ENCODE peak calls at places on chromosome 11, in nine cellular contexts. M, Q, H, Z, P, N, F, V and Y are unnamed samples.

GRCh38 chr11:84130646-84131427 is 844.7 kb upstream of the CCDC90B start:
- DNase-seq in H (no peak), F (no peak), M (no peak), Z (no peak), Q (no peak), N (no peak), P (no peak), V (no peak), Y (no peak)

GRCh38 chr11:115166826-115167225 is 337.4 kb downstream of the CADM1 start:
- DNase-seq in Q (no peak), M (no peak), N (no peak), V (peak; percentile 33), F (peak; percentile 56), P (no peak), H (no peak), Z (peak; percentile 15), Y (no peak)

GRCh38 chr11:48019230-48019584 is 38.8 kb downstream of the PTPRJ start:
- DNase-seq in Q (peak; percentile 70), N (no peak), V (peak; percentile 30), P (peak; percentile 44), M (peak; percentile 30), F (peak; percentile 80), Z (no peak), H (no peak), Y (no peak)

GRCh38 chr11:65429069-65429681 is 6.6 kb downstream of the NEAT1 start:
- DNase-seq in Z (peak; percentile 79), M (no peak), Q (peak; percentile 32), P (peak; percentile 79), F (peak; percentile 64), H (no peak), N (no peak), V (peak; percentile 67), Y (no peak)

GRCh38 chr11:75767228-75767572 is 1.4 kb upstream of the DGAT2 start:
- DNase-seq in Z (no peak), V (no peak), Q (no peak), N (no peak), P (no peak), M (no peak), H (peak; percentile 24), F (no peak), Y (no peak)

GRCh38 chr11:5043385-5043784 is 2.9 kb upstream of the OR52J3 start:
- DNase-seq in Q (no peak), Z (peak; percentile 63), F (no peak), P (peak; percentile 7), N (no peak), M (no peak), V (no peak), H (no peak), Y (no peak)

GRCh38 chr11:118621071-118621815 is 13.8 kb downstream of the PHLDB1 start:
- DNase-seq in M (no peak), N (no peak), V (peak; percentile 91), Q (peak; percentile 89), P (peak; percentile 94), F (peak; percentile 91), Z (peak; percentile 92), H (peak; percentile 95), Y (peak; percentile 51)

GRCh38 chr11:128886401-128887119 is 4.6 kb upstream of the KCNJ5 start:
- DNase-seq in Q (peak; percentile 54), V (no peak), M (no peak), N (no peak), F (peak; percentile 38), H (no peak), Z (no peak), P (no peak), Y (no peak)

GRCh38 chr11:35087648-35088047 is 51.3 kb upstream of the CD44 start:
- DNase-seq in H (no peak), V (peak; percentile 55), P (peak; percentile 90), Q (no peak), Z (no peak), F (no peak), N (no peak), M (no peak), Y (no peak)

GRCh38 chr11:128790200-128790599 is 76.9 kb downstream of the KCNJ1 start:
- DNase-seq in F (peak; percentile 64), H (peak; percentile 89), Q (peak; percentile 45), Z (peak; percentile 81), V (peak; percentile 84), M (no peak), P (peak; percentile 96), N (no peak), Y (no peak)

GRCh38 chr11:110027627-110028371 is 65.4 kb upstream of the ZC3H12C start:
- DNase-seq in N (no peak), H (no peak), Z (no peak), P (no peak), Q (no peak), M (no peak), V (no peak), F (no peak), Y (no peak)

GRCh38 chr11:9489366-9489765 is 28.6 kb downstream of the ZNF143 start:
- DNase-seq in N (no peak), M (no peak), Q (no peak), Z (peak; percentile 5), F (no peak), V (peak; percentile 84), H (no peak), P (peak; percentile 25), Y (no peak)

GRCh38 chr11:79982185-79982584 is 541.4 kb upstream of the TENM4 start:
- DNase-seq in Z (no peak), P (no peak), M (no peak), F (no peak), Q (no peak), N (no peak), H (no peak), V (no peak), Y (no peak)

GRCh38 chr11:75524576-75525432 is 937 bp downstream of the GDPD5 start:
- DNase-seq in F (no peak), H (peak; percentile 84), Q (peak; percentile 71), Z (no peak), P (peak; percentile 7), V (peak; percentile 42), N (no peak), M (peak; percentile 36), Y (no peak)

GRCh38 chr11:30635401-30635989 is 49.3 kb upstream of the MPPED2 start:
- DNase-seq in V (peak; percentile 36), P (peak; percentile 0), Z (no peak), M (peak; percentile 52), H (peak; percentile 37), F (peak; percentile 19), Q (peak; percentile 78), N (no peak), Y (no peak)

GRCh38 chr11:17004486-17005148 is 9.6 kb downstream of the PLEKHA7 start:
- DNase-seq in P (no peak), Z (no peak), H (no peak), Q (no peak), N (no peak), F (no peak), V (no peak), M (no peak), Y (no peak)

GRCh38 chr11:26649884-26650283 is 72.0 kb downstream of the SLC5A12 start:
- DNase-seq in F (peak; percentile 84), V (peak; percentile 55), N (peak; percentile 36), M (peak; percentile 72), Q (peak; percentile 86), Z (peak; percentile 58), P (peak; percentile 82), H (no peak), Y (peak; percentile 3)

GRCh38 chr11:119306373-119306890 is 10.5 kb downstream of the MCAM start:
- DNase-seq in F (no peak), V (peak; percentile 15), H (no peak), M (no peak), Z (no peak), N (no peak), Q (no peak), P (peak; percentile 46), Y (no peak)

GRCh38 chr11:11757871-11758270 is 83.9 kb upstream of the USP47 start:
- DNase-seq in F (peak; percentile 15), H (no peak), Q (peak; percentile 13), P (no peak), V (no peak), Z (no peak), M (no peak), N (no peak), Y (no peak)

GRCh38 chr11:73205666-73206343 is 12.3 kb upstream of the P2RY2 start:
- DNase-seq in Z (no peak), P (no peak), H (no peak), N (no peak), F (peak; percentile 47), V (no peak), M (no peak), Q (no peak), Y (no peak)

GRCh38 chr11:60566773-60567172 is 51.6 kb downstream of the MS4A13 start:
- DNase-seq in N (no peak), F (no peak), Q (no peak), V (no peak), Z (no peak), P (no peak), M (no peak), H (no peak), Y (no peak)
- H3K9me3 ChIP-seq in N (no peaks in the 10 kb centered on the region), F (no peaks in the 10 kb centered on the region), Q (peaks cover 6% of the 10 kb centered on the region), V (no peaks in the 10 kb centered on the region), Z (no peaks in the 10 kb centered on the region), P (no peaks in the 10 kb centered on the region), M (no peaks in the 10 kb centered on the region), H (peaks cover 3% of the 10 kb centered on the region), Y (no peaks in the 10 kb centered on the region)

GRCh38 chr11:55501014-55501413 is 53.3 kb upstream of the OR4C15 start:
- DNase-seq in M (no peak), N (no peak), F (no peak), V (no peak), P (no peak), Q (no peak), H (peak; percentile 49), Z (no peak), Y (no peak)

GRCh38 chr11:55497068-55497467 is 57.2 kb upstream of the OR4C15 start:
- DNase-seq in M (no peak), F (no peak), Z (no peak), V (no peak), N (no peak), H (no peak), Q (no peak), P (no peak), Y (no peak)
- H3K9me3 ChIP-seq in M (peaks cover 19% of the 10 kb centered on the region), F (no peaks in the 10 kb centered on the region), Z (peaks cover 32% of the 10 kb centered on the region), V (no peaks in the 10 kb centered on the region), N (no peaks in the 10 kb centered on the region), H (no peaks in the 10 kb centered on the region), Q (peaks cover 8% of the 10 kb centered on the region), P (peaks cover under 1% of the 10 kb centered on the region), Y (peaks cover 26% of the 10 kb centered on the region)

DNA sequence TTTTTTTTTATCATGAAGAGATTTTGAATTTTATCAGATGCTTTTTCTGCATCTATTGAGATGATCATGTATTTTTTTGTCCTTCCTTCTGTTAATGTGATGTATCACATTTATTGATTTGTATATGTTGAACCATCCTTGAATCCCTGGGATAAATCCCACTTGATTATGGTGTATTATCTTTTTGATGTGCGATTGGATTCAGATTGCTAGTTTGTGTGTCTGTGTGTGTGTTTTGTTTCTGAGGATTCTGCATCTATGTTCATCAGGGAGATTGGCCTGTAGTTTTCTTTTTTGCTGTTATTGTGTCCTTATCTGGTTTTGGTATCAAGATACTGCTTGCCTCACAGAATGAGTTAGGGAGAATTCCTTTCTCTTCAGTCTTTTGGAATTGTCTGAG is 52.6 kb downstream of the KCNQ1OT1 start:
- DNase-seq in P (no peak), Q (no peak), V (no peak), H (no peak), N (no peak), Z (no peak), M (no peak), F (no peak), Y (no peak)
- H3K9me3 ChIP-seq in P (no peaks in the 10 kb centered on the region), Q (peaks cover 52% of the 10 kb centered on the region), V (peaks cover 3% of the 10 kb centered on the region), H (peaks cover 85% of the 10 kb centered on the region), N (peaks cover 62% of the 10 kb centered on the region), Z (peaks cover 30% of the 10 kb centered on the region), M (peaks cover 55% of the 10 kb centered on the region), F (peaks cover 83% of the 10 kb centered on the region), Y (peaks cover 21% of the 10 kb centered on the region)

GRCh38 chr11:70488171-70488570 is 89.8 kb downstream of the CTTN start:
- DNase-seq in H (peak; percentile 51), M (no peak), V (no peak), Q (no peak), N (no peak), P (no peak), Z (no peak), F (no peak), Y (no peak)
- H3K9me3 ChIP-seq in H (peaks cover 7% of the 10 kb centered on the region), M (peaks cover 19% of the 10 kb centered on the region), V (no peaks in the 10 kb centered on the region), Q (peaks cover 4% of the 10 kb centered on the region), N (no peaks in the 10 kb centered on the region), P (no peaks in the 10 kb centered on the region), Z (peaks cover 16% of the 10 kb centered on the region), F (no peaks in the 10 kb centered on the region), Y (peaks cover 12% of the 10 kb centered on the region)